ENCODE peak calls at places on chromosomes 11 and 22, in eight cellular contexts. F is HFF-Myc; N is GM23248; O is lower leg skin; Y is CD8-positive, alpha-beta memory T cell; R is HCT116; S is stimulated activated CD8-positive, alpha-beta memory T cell treated with anti-CD3 and anti-CD28 coated beads, Interleukin-2, amount 100 ng/mL, for 1 hour; Z is GM12892. K is an unnamed sample.

GRCh38 chr11:34223021-34223813 is 117.8 kb downstream of the NAT10 start:
- DNase-seq in F (no peak), N (peak), O (peak), Y (no peak), R (no peak), S (no peak), Z (no peak), K (no peak)

GRCh38 chr22:24816841-24817240 is 10.8 kb downstream of the SGSM1 start:
- DNase-seq in F (no peak), N (no peak), O (no peak), Y (no peak), R (no peak), S (no peak), Z (no peak), K (no peak)

GRCh38 chr11:125956371-125956770 is 10.5 kb downstream of the VSIG10L2 start:
- DNase-seq in F (no peak), N (peak), O (peak), Y (no peak), R (no peak), S (no peak), Z (no peak), K (peak)

GRCh38 chr11:116927163-116927772 is 89.8 kb upstream of the APOA1 start:
- DNase-seq in F (no peak), N (peak), O (no peak), Y (peak), R (no peak), S (no peak), Z (no peak), K (no peak)

GRCh38 chr22:29820941-29821789 is 16.9 kb downstream of the ASCC2 start:
- DNase-seq in F (peak), N (peak), O (peak), Y (no peak), R (peak), S (no peak), Z (peak), K (no peak)

GRCh38 chr11:66044757-66045156 is 4.2 kb downstream of the GAL3ST3 start:
- DNase-seq in F (no peak), N (no peak), O (no peak), Y (no peak), R (no peak), S (no peak), Z (no peak), K (no peak)

GRCh38 chr11:117861151-117862018 is 15.1 kb downstream of the FXYD6 start:
- DNase-seq in F (no peak), N (no peak), O (no peak), Y (no peak), R (no peak), S (no peak), Z (no peak), K (peak)

GRCh38 chr11:17762309-17762974 is 27.9 kb downstream of the KCNC1 start:
- DNase-seq in F (no peak), N (no peak), O (no peak), Y (no peak), R (peak), S (no peak), Z (no peak), K (no peak)

GRCh38 chr11:10666976-10667892 is 26.3 kb downstream of the IRAG1 start:
- DNase-seq in F (no peak), N (peak), O (no peak), Y (no peak), R (no peak), S (no peak), Z (no peak), K (no peak)

GRCh38 chr11:5380740-5381342 is 2.8 kb upstream of the OR51M1 start:
- DNase-seq in F (peak), N (peak), O (no peak), Y (no peak), R (peak), S (no peak), Z (no peak), K (no peak)

GRCh38 chr11:114166897-114167323 is 107.4 kb downstream of the ZBTB16 start:
- DNase-seq in F (peak), N (peak), O (peak), Y (peak), R (no peak), S (no peak), Z (no peak), K (no peak)

GRCh38 chr11:10778217-10778970 is 27.3 kb downstream of the CTR9 start:
- DNase-seq in F (no peak), N (peak), O (peak), Y (no peak), R (no peak), S (no peak), Z (no peak), K (no peak)

GRCh38 chr11:16883179-16883578 is 131.0 kb downstream of the PLEKHA7 start:
- DNase-seq in F (no peak), N (no peak), O (peak), Y (no peak), R (peak), S (no peak), Z (no peak), K (no peak)

GRCh38 chr11:70255717-70256116 is 14.8 kb upstream of the PPFIA1 start:
- DNase-seq in F (no peak), N (no peak), O (peak), Y (no peak), R (no peak), S (no peak), Z (no peak), K (no peak)

GRCh38 chr22:34414467-34415440 is 494.5 kb upstream of the LARGE1 start:
- DNase-seq in F (peak), N (peak), O (peak), Y (no peak), R (peak), S (no peak), Z (peak), K (no peak)

GRCh38 chr11:101945418-101945817 is 29.1 kb upstream of the ANGPTL5 start:
- DNase-seq in F (no peak), N (no peak), O (no peak), Y (no peak), R (no peak), S (no peak), Z (no peak), K (no peak)

K was measured in vagina.